ENCODE peak calls at places on chromosome 6, in six cellular contexts. G is HFF-Myc, L is HCT116, I is osteoblast, Y is AG10803, N is IMR-90. V is an unnamed sample.

GRCh38 chr6:52394251-52394666 is 25.9 kb upstream of the EFHC1 start:
- DNase-seq in G (no peak), L (no peak), I (no peak), Y (no peak), N (no peak), V (no peak)

GRCh38 chr6:146805546-146806325 is 207.0 kb downstream of the ADGB start:
- DNase-seq in G (no peak), L (no peak), I (no peak), Y (no peak), N (no peak), V (no peak)

GRCh38 chr6:73062837-73063236 is 162.5 kb downstream of the KHDC1L start:
- DNase-seq in G (peak; percentile 35), L (no peak), I (no peak), Y (peak; percentile 68), N (no peak), V (no peak)

GRCh38 chr6:57089265-57089664 is 723 bp upstream of the ZNF451 start:
- DNase-seq in G (no peak), L (no peak), I (no peak), Y (no peak), N (no peak), V (no peak)

GRCh38 chr6:29872791-29873190 is 45.2 kb downstream of the HLA-G start:
- DNase-seq in G (no peak), L (no peak), I (no peak), Y (no peak), N (no peak), V (no peak)

GRCh38 chr6:98574991-98575390 is 259.4 kb upstream of the POU3F2 start:
- DNase-seq in G (no peak), L (no peak), I (no peak), Y (no peak), N (no peak), V (no peak)

GRCh38 chr6:42292002-42292735 is 74.5 kb upstream of the MRPS10 start:
- DNase-seq in G (peak; percentile 45), L (peak; percentile 55), I (peak; percentile 86), Y (peak; percentile 67), N (peak; percentile 80), V (peak; percentile 69)

GRCh38 chr6:133992992-133993682 is 40.1 kb downstream of the TBPL1 start:
- DNase-seq in G (no peak), L (no peak), I (no peak), Y (no peak), N (peak; percentile 37), V (no peak)

GRCh38 chr6:134850906-134851305 is 99.0 kb downstream of the ALDH8A1 start:
- DNase-seq in G (no peak), L (no peak), I (no peak), Y (peak; percentile 31), N (no peak), V (no peak)

GRCh38 chr6:7262746-7263335 is 50.2 kb downstream of the SSR1 start:
- DNase-seq in G (no peak), L (no peak), I (peak; percentile 48), Y (no peak), N (no peak), V (no peak)

GRCh38 chr6:10426781-10427279 is 12.0 kb upstream of the TFAP2A start:
- DNase-seq in G (no peak), L (no peak), I (no peak), Y (no peak), N (no peak), V (no peak)

GRCh38 chr6:44040786-44041185 is 86.5 kb downstream of the MRPL14 start:
- DNase-seq in G (no peak), L (no peak), I (peak; percentile 35), Y (no peak), N (no peak), V (no peak)

GRCh38 chr6:36825996-36826395 is 13.2 kb downstream of the CPNE5 start:
- DNase-seq in G (no peak), L (no peak), I (no peak), Y (no peak), N (no peak), V (no peak)

GRCh38 chr6:136158971-136159370 is 91.1 kb downstream of the MTFR2 start:
- DNase-seq in G (no peak), L (no peak), I (no peak), Y (no peak), N (no peak), V (no peak)

GRCh38 chr6:31659649-31660223 is 842 bp downstream of the C6orf47 start:
- DNase-seq in G (no peak), L (no peak), I (peak; percentile 94), Y (peak; percentile 25), N (peak; percentile 23), V (no peak)

GRCh38 chr6:6545616-6546317 is 42.8 kb upstream of the LY86 start:
- DNase-seq in G (no peak), L (no peak), I (peak; percentile 81), Y (no peak), N (no peak), V (no peak)

GRCh38 chr6:142833054-142833453 is 111.9 kb downstream of the HIVEP2 start:
- DNase-seq in G (no peak), L (no peak), I (peak; percentile 83), Y (peak; percentile 85), N (peak; percentile 98), V (peak; percentile 85)

GRCh38 chr6:161186173-161186769 is 87.6 kb downstream of the AGPAT4 start:
- DNase-seq in G (peak; percentile 25), L (peak; percentile 22), I (peak; percentile 96), Y (peak; percentile 80), N (peak; percentile 90), V (peak; percentile 91)

GRCh38 chr6:131914967-131915751 is 36.0 kb downstream of the CCN2 start:
- DNase-seq in G (peak; percentile 74), L (peak; percentile 68), I (no peak), Y (peak; percentile 84), N (peak; percentile 89), V (no peak)

GRCh38 chr6:24918641-24919403 is 16.9 kb downstream of the RIPOR2 start:
- DNase-seq in G (no peak), L (no peak), I (no peak), Y (no peak), N (no peak), V (no peak)

GRCh38 chr6:136284909-136285308 is 4.7 kb downstream of the BCLAF1 start:
- DNase-seq in G (peak; percentile 3), L (no peak), I (peak; percentile 88), Y (peak; percentile 44), N (peak; percentile 77), V (peak; percentile 9)

GRCh38 chr6:145713746-145714145 is 21.6 kb downstream of the EPM2A start:
- DNase-seq in G (no peak), L (no peak), I (no peak), Y (no peak), N (no peak), V (no peak)

GRCh38 chr6:125002090-125002741 is 40.0 kb downstream of the RNF217 start:
- DNase-seq in G (no peak), L (no peak), I (no peak), Y (peak; percentile 70), N (peak; percentile 30), V (no peak)

GRCh38 chr6:113018351-113019151 is 671.4 kb downstream of the RFPL4B start:
- DNase-seq in G (peak; percentile 58), L (no peak), I (no peak), Y (peak; percentile 97), N (peak; percentile 74), V (peak; percentile 14)

GRCh38 chr6:148874698-148875293 is 128.0 kb downstream of the UST start:
- DNase-seq in G (no peak), L (no peak), I (peak; percentile 23), Y (peak; percentile 54), N (no peak), V (no peak)

GRCh38 chr6:37928217-37928616 is 108.7 kb downstream of the ZFAND3 start:
- DNase-seq in G (no peak), L (no peak), I (no peak), Y (no peak), N (no peak), V (no peak)

GRCh38 chr6:41372526-41373366 is 37.3 kb downstream of the NCR2 start:
- DNase-seq in G (no peak), L (no peak), I (peak; percentile 86), Y (no peak), N (no peak), V (no peak)

GRCh38 chr6:106975699-106976032 is 1.1 kb upstream of the CD24 start:
- DNase-seq in G (no peak), L (no peak), I (peak; percentile 90), Y (no peak), N (no peak), V (no peak)

GRCh38 chr6:98832282-98833100 is 1.9 kb upstream of the POU3F2 start:
- DNase-seq in G (peak; percentile 16), L (no peak), I (peak; percentile 99), Y (peak; percentile 64), N (peak; percentile 74), V (peak; percentile 21)

GRCh38 chr6:122406187-122406586 is 6.7 kb downstream of the HSF2 start:
- DNase-seq in G (no peak), L (no peak), I (no peak), Y (no peak), N (no peak), V (no peak)

GRCh38 chr6:90413867-90414266 is 117.2 kb upstream of the BACH2 start:
- DNase-seq in G (no peak), L (no peak), I (no peak), Y (no peak), N (peak; percentile 12), V (no peak)

GRCh38 chr6:41257369-41258195 is 28.9 kb downstream of the TREM1 start:
- DNase-seq in G (peak; percentile 82), L (no peak), I (no peak), Y (peak; percentile 45), N (peak; percentile 44), V (peak; percentile 10)

GRCh38 chr6:109606362-109606761 is 84.6 kb downstream of the AK9 start:
- DNase-seq in G (no peak), L (no peak), I (no peak), Y (no peak), N (no peak), V (no peak)

DNA sequence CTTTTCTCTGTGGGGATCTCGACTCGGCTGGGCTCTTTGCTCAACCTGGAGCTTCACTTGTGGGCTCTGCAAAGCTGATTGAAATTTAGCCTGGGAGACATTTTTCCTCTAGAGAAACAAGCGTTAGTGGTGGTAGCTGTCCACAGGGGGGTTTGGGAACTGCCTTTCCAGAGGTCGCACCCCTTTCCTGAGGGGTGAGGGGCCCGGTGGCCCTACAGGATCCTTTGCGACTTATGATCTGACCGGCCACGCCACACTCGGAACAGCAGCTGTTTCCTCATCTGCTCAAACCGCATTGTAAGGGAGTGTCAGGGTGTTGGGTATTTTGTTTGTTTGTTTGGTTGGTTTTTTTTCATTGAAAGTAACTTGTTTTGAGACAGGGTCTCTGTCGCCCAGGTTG is 21.0 kb downstream of the PNLDC1 start:
- DNase-seq in G (no peak), L (no peak), I (no peak), Y (no peak), N (no peak), V (no peak)
- TF ChIP-seq CTCF in G (no peak), L (no peak), I (no peak), Y (no peak), N (no peak), V (no peak)

GRCh38 chr6:166862978-166863530 is 93.3 kb downstream of the RNASET2 start:
- DNase-seq in G (no peak), L (no peak), I (peak; percentile 51), Y (no peak), N (no peak), V (no peak)
- H3K4me3 ChIP-seq in G (no peak overlapping the region), L (no peak overlapping the region), I (peak overlapping the region; percentile 48), Y (no peak overlapping the region), N (no peak overlapping the region), V (peak overlapping the region; percentile 47)

GRCh38 chr6:1851681-1852456 is 242.2 kb downstream of the FOXC1 start:
- DNase-seq in G (no peak), L (no peak), I (no peak), Y (no peak), N (no peak), V (no peak)
- TF ChIP-seq CTCF in G (no peak), L (no peak), I (no peak), Y (no peak), N (no peak), V (no peak)

GRCh38 chr6:108581932-108582500 is 21.3 kb downstream of the FOXO3 start:
- DNase-seq in G (no peak), L (no peak), I (peak; percentile 73), Y (peak; percentile 27), N (peak; percentile 30), V (no peak)
- H3K4me3 ChIP-seq in G (no peak overlapping the region), L (no peak overlapping the region), I (peak overlapping the region; percentile 49), Y (no peak overlapping the region), N (no peak overlapping the region), V (no peak overlapping the region)